ENCODE peak calls at places on chromosomes 2 and 18, in eight cellular contexts. G is cardiac muscle cell, U is kidney tubule cell, T is G401, A is SJCRH30, Q is Panc1, F is renal cortical epithelial cell, X is NCI-H1694 treated with DMSO at 0.1 percent for 48 hours. D is an unnamed sample.

GRCh38 chr2:231190531-231191197 is 7.8 kb upstream of the ARMC9 start:
- DNase-seq in G (peak), U (peak), T (peak), A (no peak), Q (no peak), F (no peak), X (no peak), D (no peak)

GRCh38 chr2:180734382-180734781 is 246.0 kb upstream of the UBE2E3 start:
- DNase-seq in G (no peak), U (peak), T (no peak), A (no peak), Q (no peak), F (peak), X (no peak), D (no peak)

GRCh38 chr2:62208758-62209114 is 12.8 kb downstream of the B3GNT2 start:
- DNase-seq in G (no peak), U (no peak), T (no peak), A (no peak), Q (no peak), F (no peak), X (no peak), D (no peak)

GRCh38 chr2:3464401-3465005 is 54.8 kb downstream of the ADI1 start:
- DNase-seq in G (no peak), U (no peak), T (no peak), A (no peak), Q (no peak), F (no peak), X (no peak), D (no peak)

GRCh38 chr18:46213295-46213694 is 109.1 kb downstream of the HAUS1 start:
- DNase-seq in G (peak), U (no peak), T (no peak), A (no peak), Q (no peak), F (peak), X (no peak), D (no peak)

GRCh38 chr2:7094113-7094760 is 177.0 kb downstream of the RNF144A start:
- DNase-seq in G (no peak), U (peak), T (peak), A (no peak), Q (no peak), F (peak), X (no peak), D (no peak)

GRCh38 chr2:98870516-98871158 is 65.4 kb downstream of the CRACDL start:
- DNase-seq in G (no peak), U (no peak), T (no peak), A (no peak), Q (no peak), F (no peak), X (no peak), D (no peak)

GRCh38 chr2:54377901-54378493 is 78.1 kb upstream of the SPTBN1 start:
- DNase-seq in G (no peak), U (no peak), T (no peak), A (no peak), Q (no peak), F (no peak), X (no peak), D (no peak)

GRCh38 chr2:43311276-43311675 is 84.9 kb upstream of the ZFP36L2 start:
- DNase-seq in G (peak), U (peak), T (no peak), A (no peak), Q (no peak), F (peak), X (no peak), D (no peak)

GRCh38 chr2:15178946-15179345 is 382.2 kb downstream of the NBAS start:
- DNase-seq in G (no peak), U (no peak), T (no peak), A (no peak), Q (no peak), F (no peak), X (no peak), D (no peak)

GRCh38 chr2:33121416-33121815 is 174.7 kb downstream of the LTBP1 start:
- DNase-seq in G (no peak), U (no peak), T (no peak), A (no peak), Q (no peak), F (no peak), X (no peak), D (no peak)

GRCh38 chr2:1551905-1552304 is 138.6 kb downstream of the TPO start:
- DNase-seq in G (no peak), U (no peak), T (no peak), A (no peak), Q (no peak), F (no peak), X (no peak), D (no peak)

GRCh38 chr18:74493689-74494088 is 2.5 kb upstream of the CNDP2 start:
- DNase-seq in G (peak), U (peak), T (peak), A (no peak), Q (peak), F (peak), X (no peak), D (peak)

GRCh38 chr2:10132596-10132995 is 10.1 kb downstream of the RRM2 start:
- DNase-seq in G (no peak), U (peak), T (no peak), A (no peak), Q (no peak), F (peak), X (no peak), D (no peak)

GRCh38 chr2:134389331-134389835 is 135.5 kb downstream of the MGAT5 start:
- DNase-seq in G (no peak), U (no peak), T (peak), A (no peak), Q (no peak), F (no peak), X (peak), D (peak)

GRCh38 chr2:189997016-189997415 is 65.5 kb downstream of the MSTN start:
- DNase-seq in G (no peak), U (no peak), T (no peak), A (peak), Q (no peak), F (no peak), X (no peak), D (no peak)

GRCh38 chr2:121366040-121366439 is 81.0 kb upstream of the TFCP2L1 start:
- DNase-seq in G (no peak), U (no peak), T (no peak), A (no peak), Q (no peak), F (no peak), X (no peak), D (no peak)

GRCh38 chr18:29383311-29384273 is 1206.7 kb upstream of the CDH2 start:
- DNase-seq in G (peak), U (no peak), T (no peak), A (no peak), Q (no peak), F (peak), X (no peak), D (no peak)

GRCh38 chr2:161975062-161975812 is 98.8 kb downstream of the DPP4 start:
- DNase-seq in G (no peak), U (peak), T (no peak), A (no peak), Q (no peak), F (no peak), X (no peak), D (no peak)

GRCh38 chr2:219325136-219325535 is 7.4 kb downstream of the RESP18 start:
- DNase-seq in G (no peak), U (no peak), T (no peak), A (no peak), Q (no peak), F (no peak), X (no peak), D (no peak)

GRCh38 chr18:61605376-61606067 is 272.3 kb downstream of the CDH20 start:
- DNase-seq in G (no peak), U (no peak), T (peak), A (no peak), Q (no peak), F (no peak), X (no peak), D (peak)

GRCh38 chr2:191710411-191710900 is 32.5 kb downstream of the NABP1 start:
- DNase-seq in G (peak), U (peak), T (no peak), A (no peak), Q (no peak), F (no peak), X (no peak), D (no peak)

GRCh38 chr2:49255325-49256023 is 101.2 kb upstream of the FSHR start:
- DNase-seq in G (peak), U (peak), T (peak), A (no peak), Q (no peak), F (peak), X (peak), D (no peak)

GRCh38 chr2:75276093-75277055 is 77.1 kb upstream of the TACR1 start:
- DNase-seq in G (peak), U (peak), T (no peak), A (no peak), Q (no peak), F (peak), X (no peak), D (no peak)

GRCh38 chr2:190714958-190715357 is 66.1 kb downstream of the NAB1 start:
- DNase-seq in G (no peak), U (peak), T (no peak), A (no peak), Q (no peak), F (no peak), X (no peak), D (no peak)

GRCh38 chr2:240646061-240646899 is 21.0 kb downstream of the GPR35 start:
- DNase-seq in G (no peak), U (no peak), T (no peak), A (no peak), Q (no peak), F (no peak), X (no peak), D (no peak)

GRCh38 chr18:11664286-11664685 is 24.8 kb upstream of the GNAL start:
- DNase-seq in G (no peak), U (no peak), T (no peak), A (no peak), Q (no peak), F (no peak), X (no peak), D (no peak)

GRCh38 chr2:86703704-86704370 is 16.3 kb upstream of the RMND5A start:
- DNase-seq in G (peak), U (peak), T (peak), A (peak), Q (peak), F (peak), X (peak), D (peak)

GRCh38 chr2:238924496-238925195 is 76.8 kb downstream of the TWIST2 start:
- DNase-seq in G (no peak), U (no peak), T (peak), A (no peak), Q (no peak), F (no peak), X (no peak), D (no peak)

GRCh38 chr2:184197413-184197812 is 400.9 kb upstream of the ZNF804A start:
- DNase-seq in G (no peak), U (no peak), T (no peak), A (no peak), Q (no peak), F (no peak), X (no peak), D (no peak)

GRCh38 chr2:11406492-11407381 is 59.2 kb downstream of the E2F6 start:
- DNase-seq in G (peak), U (peak), T (peak), A (peak), Q (no peak), F (peak), X (no peak), D (no peak)